ENCODE peak calls at places on chromosomes 7 and 10, in eight cellular contexts. H, N, S, U, P, R, Y and Q are unnamed samples.

GRCh38 chr7:40850017-40850416 is 715.2 kb downstream of the SUGCT start:
- DNase-seq in R (no peak), Y (no peak), S (no peak), H (no peak), P (no peak), N (no peak), U (peak; percentile 13), Q (no peak)

GRCh38 chr7:81611040-81611439 is 158.8 kb downstream of the HGF start:
- DNase-seq in S (no peak), Y (no peak), P (no peak), R (no peak), N (no peak), U (no peak), H (no peak), Q (no peak)

GRCh38 chr10:92756233-92757065 is 66.7 kb downstream of the HHEX start:
- DNase-seq in R (no peak), S (no peak), P (no peak), N (peak; percentile 45), U (no peak), Y (no peak), H (no peak), Q (no peak)

GRCh38 chr7:15687645-15688025 is 1.2 kb upstream of the MEOX2 start:
- DNase-seq in S (no peak), H (no peak), P (peak; percentile 41), R (no peak), Y (no peak), U (no peak), N (no peak), Q (no peak)

GRCh38 chr10:29955308-29955935 is 104.0 kb downstream of the JCAD start:
- DNase-seq in Y (no peak), S (peak; percentile 42), U (peak; percentile 40), P (no peak), N (no peak), R (no peak), H (no peak), Q (no peak)

GRCh38 chr10:96991313-96991841 is 159.3 kb downstream of the LCOR start:
- DNase-seq in U (peak; percentile 79), H (no peak), S (peak; percentile 76), Y (no peak), R (no peak), P (no peak), N (no peak), Q (no peak)

GRCh38 chr7:111290419-111290818 is 199.5 kb downstream of the LRRN3 start:
- DNase-seq in U (no peak), N (no peak), P (no peak), Y (no peak), R (no peak), S (no peak), H (no peak), Q (no peak)

GRCh38 chr10:129601737-129602136 is 134.7 kb downstream of the MGMT start:
- DNase-seq in N (no peak), R (no peak), H (no peak), P (no peak), Y (no peak), S (no peak), U (no peak), Q (no peak)

GRCh38 chr10:36534471-36535002 is 590.9 kb upstream of the ANKRD30A start:
- DNase-seq in S (no peak), Y (no peak), H (no peak), P (no peak), U (peak; percentile 83), N (no peak), R (peak; percentile 12), Q (no peak)

GRCh38 chr10:122162566-122163181 is 108.4 kb upstream of the BTBD16 start:
- DNase-seq in U (no peak), S (no peak), H (no peak), N (peak; percentile 62), Y (no peak), P (no peak), R (peak; percentile 62), Q (no peak)

GRCh38 chr10:52644678-52645434 is 127.7 kb downstream of the MBL2 start:
- DNase-seq in R (peak; percentile 65), S (no peak), P (no peak), Y (no peak), H (no peak), U (peak; percentile 50), N (peak; percentile 62), Q (no peak)

GRCh38 chr7:4136036-4136435 is 546.1 kb upstream of the FOXK1 start:
- DNase-seq in H (no peak), N (no peak), Y (no peak), P (no peak), R (no peak), S (no peak), U (no peak), Q (no peak)

GRCh38 chr10:72449842-72450495 is 95.2 kb upstream of the DNAJB12 start:
- DNase-seq in S (no peak), P (no peak), H (no peak), U (no peak), Y (no peak), N (no peak), R (peak; percentile 25), Q (no peak)

GRCh38 chr10:127952575-127952869 is 45.6 kb downstream of the PTPRE start:
- DNase-seq in H (no peak), S (no peak), U (no peak), N (no peak), P (no peak), Y (no peak), R (no peak), Q (no peak)